ENCODE peak calls at places on chromosomes 2 and 18, in eight cellular contexts. Y, F, J, G, K, W, O and H are unnamed samples.

GRCh38 chr2:149926149-149926548 is 338.6 kb upstream of the MMADHC start:
- DNase-seq in Y (no peak), F (peak), J (no peak), G (peak), K (no peak), W (no peak), O (no peak), H (no peak)

GRCh38 chr18:10213526-10213925 is 240.9 kb upstream of the APCDD1 start:
- DNase-seq in Y (peak), F (peak), J (no peak), G (peak), K (no peak), W (peak), O (no peak), H (no peak)

GRCh38 chr2:106839849-106840595 is 45.9 kb downstream of the ST6GAL2 start:
- DNase-seq in Y (peak), F (no peak), J (no peak), G (no peak), K (no peak), W (peak), O (no peak), H (no peak)

GRCh38 chr2:129877795-129878775 is 101.4 kb upstream of the RAB6C start:
- DNase-seq in Y (peak), F (peak), J (no peak), G (no peak), K (no peak), W (no peak), O (no peak), H (peak)

GRCh38 chr2:234304945-234305344 is 191.9 kb downstream of the ARL4C start:
- DNase-seq in Y (no peak), F (peak), J (no peak), G (peak), K (no peak), W (no peak), O (peak), H (no peak)

GRCh38 chr2:28976584-28976983 is 4.5 kb upstream of the TOGARAM2 start:
- DNase-seq in Y (no peak), F (peak), J (peak), G (peak), K (peak), W (no peak), O (peak), H (no peak)

GRCh38 chr2:173815778-173816177 is 149.4 kb downstream of the SP3 start:
- DNase-seq in Y (no peak), F (no peak), J (no peak), G (peak), K (no peak), W (no peak), O (no peak), H (no peak)

GRCh38 chr2:62461707-62462106 is 44.3 kb downstream of the TMEM17 start:
- DNase-seq in Y (no peak), F (no peak), J (peak), G (peak), K (no peak), W (no peak), O (no peak), H (no peak)

GRCh38 chr18:79395761-79396404 is at the start of gene NFATC1:
- DNase-seq in Y (no peak), F (peak), J (peak), G (peak), K (peak), W (no peak), O (no peak), H (no peak)

GRCh38 chr2:190459881-190460280 is 51.7 kb downstream of the MFSD6 start:
- DNase-seq in Y (no peak), F (no peak), J (no peak), G (no peak), K (no peak), W (no peak), O (no peak), H (no peak)

GRCh38 chr2:1685957-1686783 is 58.1 kb downstream of the PXDN start:
- DNase-seq in Y (no peak), F (no peak), J (no peak), G (no peak), K (no peak), W (no peak), O (peak), H (no peak)
- H3K4me3 ChIP-seq in Y (no peak), F (no peak), J (no peak), G (no peak), K (no peak), W (no peak), O (no peak), H (no peak)

DNA sequence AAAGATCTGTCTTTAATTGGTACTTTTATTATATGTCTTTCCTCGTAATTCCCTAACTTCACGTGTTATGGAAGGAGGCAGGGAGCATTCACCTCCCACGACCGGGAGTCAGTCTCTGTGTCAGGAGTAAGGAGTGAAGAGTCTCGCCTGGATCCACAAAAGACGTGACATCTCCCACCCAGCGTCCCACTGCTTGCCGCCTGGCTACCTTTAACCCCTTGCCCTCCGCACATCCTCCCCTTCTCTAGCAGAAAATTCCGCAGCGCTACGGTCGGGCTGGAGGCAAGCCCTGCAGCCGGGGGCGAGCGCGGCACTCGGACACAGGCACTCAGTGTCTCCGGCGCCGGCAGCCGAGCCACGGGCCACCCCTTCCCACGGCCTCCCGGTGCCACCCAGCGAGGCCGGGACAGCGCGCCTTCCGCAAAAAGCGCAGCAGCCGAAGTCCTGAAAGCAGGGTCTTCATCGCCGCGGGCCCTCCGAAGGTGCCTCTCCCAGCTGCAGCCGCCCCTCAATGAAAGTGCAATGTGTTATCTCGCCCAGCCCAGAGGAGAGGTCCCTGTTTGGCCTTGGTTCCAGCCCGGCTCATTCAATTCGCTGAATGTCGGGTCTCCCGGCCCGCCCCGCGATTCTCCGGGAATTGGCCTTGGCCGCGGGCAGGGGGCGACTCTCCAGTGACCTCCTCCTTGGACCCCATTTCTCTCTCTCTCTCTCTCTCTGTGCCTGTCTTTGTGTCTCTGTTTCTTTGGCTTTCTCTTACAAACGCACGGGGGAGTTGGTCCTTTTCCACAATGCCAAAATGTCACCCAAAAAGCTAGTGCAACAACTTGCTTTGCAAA is 1.2 kb downstream of the DLGAP1 start:
- DNase-seq in Y (no peak), F (no peak), J (no peak), G (no peak), K (no peak), W (no peak), O (no peak), H (no peak)
- H3K4me3 ChIP-seq in Y (no peak), F (peak), J (no peak), G (peak), K (peak), W (no peak), O (no peak), H (peak)

DNA sequence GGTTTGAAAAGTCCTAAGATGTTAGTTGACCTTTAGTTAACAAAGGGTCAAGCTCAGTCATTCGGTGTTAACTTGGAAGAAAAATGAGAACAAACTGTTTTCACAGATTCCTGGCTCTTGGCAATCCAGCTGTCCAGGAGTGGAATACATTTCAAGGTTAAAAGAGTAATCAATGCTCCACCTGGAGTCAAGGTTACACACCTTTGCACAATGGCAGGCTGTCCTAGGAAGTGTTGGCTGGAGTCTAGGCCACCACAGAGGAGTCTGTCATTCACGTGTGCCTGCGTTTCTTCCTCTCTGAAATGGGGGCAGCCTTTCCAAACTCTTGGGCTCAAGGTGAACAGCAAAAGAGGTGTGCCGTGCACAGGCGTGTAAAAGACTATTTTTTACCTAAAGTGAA is 6.3 kb upstream of the ID2 start:
- DNase-seq in Y (no peak), F (no peak), J (peak), G (no peak), K (no peak), W (no peak), O (no peak), H (no peak)
- H3K4me3 ChIP-seq in Y (no peak), F (no peak), J (no peak), G (no peak), K (no peak), W (no peak), O (no peak), H (no peak)

GRCh38 chr2:161426416-161426787 is 10.3 kb downstream of the TBR1 start:
- DNase-seq in Y (no peak), F (no peak), J (no peak), G (no peak), K (no peak), W (no peak), O (no peak), H (no peak)

GRCh38 chr2:161428240-161428587 is 12.1 kb downstream of the TBR1 start:
- DNase-seq in Y (no peak), F (no peak), J (no peak), G (no peak), K (no peak), W (no peak), O (no peak), H (no peak)

GRCh38 chr2:161427413-161428239 is 11.5 kb downstream of the TBR1 start:
- DNase-seq in Y (no peak), F (no peak), J (no peak), G (no peak), K (no peak), W (no peak), O (no peak), H (no peak)

GRCh38 chr2:161425966-161426365 is 9.9 kb downstream of the TBR1 start:
- DNase-seq in Y (no peak), F (no peak), J (no peak), G (no peak), K (no peak), W (no peak), O (no peak), H (no peak)

GRCh38 chr2:161426788-161427412 is 10.8 kb downstream of the TBR1 start:
- DNase-seq in Y (no peak), F (peak), J (no peak), G (peak), K (no peak), W (no peak), O (no peak), H (no peak)
- H3K4me3 ChIP-seq in Y (no peak), F (no peak), J (no peak), G (peak), K (no peak), W (no peak), O (no peak), H (peak)